ENCODE peak calls at places on chromosomes 7 and 10, in seven cellular contexts. One of them, this sample, is unnamed.

GRCh38 chr10:9621216-9621615 is 1396.5 kb upstream of the CELF2 start:
- DNase-seq in mucosa of descending colon: no peak
- DNase-seq in IMR-90: peak
- DNase-seq in Caco-2: no peak
- DNase-seq in AG04450: no peak
- DNase-seq in endodermal cell: no peak
- DNase-seq in mesothelial cell of epicardium: no peak
- DNase-seq in this sample: no peak

GRCh38 chr7:27560706-27561235 is 101.9 kb downstream of the HIBADH start:
- DNase-seq in mucosa of descending colon: no peak
- DNase-seq in IMR-90: peak
- DNase-seq in Caco-2: no peak
- DNase-seq in AG04450: peak
- DNase-seq in endodermal cell: no peak
- DNase-seq in mesothelial cell of epicardium: no peak
- DNase-seq in this sample: no peak

GRCh38 chr10:10797467-10797866 is 220.2 kb upstream of the CELF2 start:
- DNase-seq in mucosa of descending colon: no peak
- DNase-seq in IMR-90: no peak
- DNase-seq in Caco-2: no peak
- DNase-seq in AG04450: no peak
- DNase-seq in endodermal cell: peak
- DNase-seq in mesothelial cell of epicardium: no peak
- DNase-seq in this sample: no peak

GRCh38 chr10:7795605-7796004 is 7.6 kb downstream of the ATP5F1C start:
- DNase-seq in mucosa of descending colon: no peak
- DNase-seq in IMR-90: peak
- DNase-seq in Caco-2: peak
- DNase-seq in AG04450: no peak
- DNase-seq in endodermal cell: no peak
- DNase-seq in mesothelial cell of epicardium: no peak
- DNase-seq in this sample: no peak

GRCh38 chr7:114533151-114533550 is 118.5 kb downstream of the FOXP2 start:
- DNase-seq in mucosa of descending colon: no peak
- DNase-seq in IMR-90: no peak
- DNase-seq in Caco-2: no peak
- DNase-seq in AG04450: no peak
- DNase-seq in endodermal cell: no peak
- DNase-seq in mesothelial cell of epicardium: no peak
- DNase-seq in this sample: no peak

GRCh38 chr7:94436018-94436604 is 41.4 kb downstream of the COL1A2 start:
- DNase-seq in mucosa of descending colon: no peak
- DNase-seq in IMR-90: peak
- DNase-seq in Caco-2: peak
- DNase-seq in AG04450: no peak
- DNase-seq in endodermal cell: peak
- DNase-seq in mesothelial cell of epicardium: peak
- DNase-seq in this sample: peak

GRCh38 chr7:17405786-17406185 is 107.3 kb downstream of the AHR start:
- DNase-seq in mucosa of descending colon: no peak
- DNase-seq in IMR-90: peak
- DNase-seq in Caco-2: peak
- DNase-seq in AG04450: peak
- DNase-seq in endodermal cell: no peak
- DNase-seq in mesothelial cell of epicardium: no peak
- DNase-seq in this sample: no peak

GRCh38 chr7:90680496-90680895 is 84.4 kb downstream of the CDK14 start:
- DNase-seq in mucosa of descending colon: no peak
- DNase-seq in IMR-90: no peak
- DNase-seq in Caco-2: no peak
- DNase-seq in AG04450: no peak
- DNase-seq in endodermal cell: no peak
- DNase-seq in mesothelial cell of epicardium: no peak
- DNase-seq in this sample: no peak

GRCh38 chr10:119176166-119176565 is 2.4 kb downstream of the PRDX3 start:
- DNase-seq in mucosa of descending colon: no peak
- DNase-seq in IMR-90: no peak
- DNase-seq in Caco-2: no peak
- DNase-seq in AG04450: no peak
- DNase-seq in endodermal cell: no peak
- DNase-seq in mesothelial cell of epicardium: no peak
- DNase-seq in this sample: no peak

GRCh38 chr10:1002425-1003006 is 14.3 kb downstream of the GTPBP4 start:
- DNase-seq in mucosa of descending colon: no peak
- DNase-seq in IMR-90: no peak
- DNase-seq in Caco-2: no peak
- DNase-seq in AG04450: no peak
- DNase-seq in endodermal cell: no peak
- DNase-seq in mesothelial cell of epicardium: no peak
- DNase-seq in this sample: no peak

GRCh38 chr7:32428546-32428945 is 61.6 kb downstream of the LSM5 start:
- DNase-seq in mucosa of descending colon: no peak
- DNase-seq in IMR-90: no peak
- DNase-seq in Caco-2: no peak
- DNase-seq in AG04450: no peak
- DNase-seq in endodermal cell: peak
- DNase-seq in mesothelial cell of epicardium: no peak
- DNase-seq in this sample: no peak

GRCh38 chr7:80095545-80095944 is 39.1 kb upstream of the GNAI1 start:
- DNase-seq in mucosa of descending colon: no peak
- DNase-seq in IMR-90: peak
- DNase-seq in Caco-2: no peak
- DNase-seq in AG04450: no peak
- DNase-seq in endodermal cell: no peak
- DNase-seq in mesothelial cell of epicardium: no peak
- DNase-seq in this sample: no peak

GRCh38 chr7:84985073-84985784 is 201.6 kb downstream of the SEMA3D start:
- DNase-seq in mucosa of descending colon: no peak
- DNase-seq in IMR-90: peak
- DNase-seq in Caco-2: no peak
- DNase-seq in AG04450: no peak
- DNase-seq in endodermal cell: no peak
- DNase-seq in mesothelial cell of epicardium: no peak
- DNase-seq in this sample: no peak

GRCh38 chr10:26519803-26520202 is 81.7 kb downstream of the APBB1IP start:
- DNase-seq in mucosa of descending colon: no peak
- DNase-seq in IMR-90: no peak
- DNase-seq in Caco-2: no peak
- DNase-seq in AG04450: no peak
- DNase-seq in endodermal cell: no peak
- DNase-seq in mesothelial cell of epicardium: no peak
- DNase-seq in this sample: no peak

GRCh38 chr10:100598166-100598565 is 62.4 kb downstream of the HIF1AN start:
- DNase-seq in mucosa of descending colon: no peak
- DNase-seq in IMR-90: no peak
- DNase-seq in Caco-2: peak
- DNase-seq in AG04450: no peak
- DNase-seq in endodermal cell: no peak
- DNase-seq in mesothelial cell of epicardium: no peak
- DNase-seq in this sample: no peak
- TF ChIP-seq CTCF in mucosa of descending colon: no peak
- TF ChIP-seq CTCF in IMR-90: no peak
- TF ChIP-seq CTCF in Caco-2: no peak
- TF ChIP-seq CTCF in AG04450: no peak
- TF ChIP-seq CTCF in endodermal cell: no peak
- TF ChIP-seq CTCF in mesothelial cell of epicardium: no peak
- TF ChIP-seq CTCF in this sample: no peak

GRCh38 chr7:37921340-37921805 is 933 bp downstream of the EPDR1 start:
- DNase-seq in mucosa of descending colon: no peak
- DNase-seq in IMR-90: no peak
- DNase-seq in Caco-2: peak
- DNase-seq in AG04450: no peak
- DNase-seq in endodermal cell: peak
- DNase-seq in mesothelial cell of epicardium: peak
- DNase-seq in this sample: peak

GRCh38 chr7:37921876-37922275 is 1.4 kb downstream of the EPDR1 start:
- DNase-seq in mucosa of descending colon: no peak
- DNase-seq in IMR-90: no peak
- DNase-seq in Caco-2: no peak
- DNase-seq in AG04450: no peak
- DNase-seq in endodermal cell: no peak
- DNase-seq in mesothelial cell of epicardium: no peak
- DNase-seq in this sample: no peak

GRCh38 chr7:37920305-37920618 is 178 bp upstream of the EPDR1 start:
- DNase-seq in mucosa of descending colon: no peak
- DNase-seq in IMR-90: no peak
- DNase-seq in Caco-2: no peak
- DNase-seq in AG04450: no peak
- DNase-seq in endodermal cell: no peak
- DNase-seq in mesothelial cell of epicardium: no peak
- DNase-seq in this sample: no peak

GRCh38 chr7:37918526-37918925 is 1.9 kb upstream of the SFRP4 start:
- DNase-seq in mucosa of descending colon: no peak
- DNase-seq in IMR-90: no peak
- DNase-seq in Caco-2: no peak
- DNase-seq in AG04450: no peak
- DNase-seq in endodermal cell: peak
- DNase-seq in mesothelial cell of epicardium: no peak
- DNase-seq in this sample: no peak

DNA sequence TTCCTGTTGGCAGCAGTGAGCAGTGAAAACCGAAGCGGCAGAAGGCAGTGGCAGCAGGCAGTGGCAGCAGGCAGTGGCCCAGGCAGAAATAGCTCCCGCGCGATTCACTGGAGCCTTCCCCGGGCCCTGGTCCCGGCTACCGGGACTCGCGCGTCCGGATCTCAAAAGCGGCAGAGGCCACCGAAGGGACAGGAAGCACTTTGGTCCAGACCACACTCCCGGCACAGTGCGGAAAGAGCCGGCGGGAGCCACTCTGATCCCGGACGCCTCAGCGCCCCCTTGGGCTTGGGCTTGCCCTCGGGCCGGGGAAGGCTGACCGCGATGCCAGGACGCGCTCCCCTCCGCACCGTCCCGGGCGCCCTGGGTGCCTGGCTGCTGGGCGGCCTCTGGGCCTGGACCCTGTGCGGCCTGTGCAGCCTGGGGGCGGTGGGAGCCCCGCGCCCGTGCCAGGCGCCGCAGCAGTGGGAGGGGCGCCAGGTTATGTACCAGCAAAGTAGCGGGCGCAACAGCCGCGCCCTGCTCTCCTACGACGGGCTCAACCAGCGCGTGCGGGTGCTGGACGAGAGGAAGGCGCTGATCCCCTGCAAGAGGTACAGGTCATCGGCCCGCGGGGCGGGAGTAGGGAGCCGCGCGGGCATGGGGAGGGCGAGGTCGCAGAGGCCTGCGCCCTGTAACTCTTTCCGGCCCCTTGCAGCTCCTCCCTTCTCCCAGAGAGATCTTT is at the start of gene EPDR1:
- DNase-seq in mucosa of descending colon: peak
- DNase-seq in IMR-90: no peak
- DNase-seq in Caco-2: peak
- DNase-seq in AG04450: no peak
- DNase-seq in endodermal cell: peak
- DNase-seq in mesothelial cell of epicardium: peak
- DNase-seq in this sample: peak
- TF ChIP-seq CTCF in mucosa of descending colon: no peak
- TF ChIP-seq CTCF in IMR-90: no peak
- TF ChIP-seq CTCF in Caco-2: no peak
- TF ChIP-seq CTCF in AG04450: no peak
- TF ChIP-seq CTCF in endodermal cell: peak
- TF ChIP-seq CTCF in mesothelial cell of epicardium: no peak
- TF ChIP-seq CTCF in this sample: peak

GRCh38 chr10:130265542-130265941 is 129.4 kb downstream of the GLRX3 start:
- DNase-seq in mucosa of descending colon: no peak
- DNase-seq in IMR-90: no peak
- DNase-seq in Caco-2: no peak
- DNase-seq in AG04450: no peak
- DNase-seq in endodermal cell: no peak
- DNase-seq in mesothelial cell of epicardium: no peak
- DNase-seq in this sample: no peak

GRCh38 chr10:130259380-130259779 is 123.2 kb downstream of the GLRX3 start:
- DNase-seq in mucosa of descending colon: no peak
- DNase-seq in IMR-90: no peak
- DNase-seq in Caco-2: no peak
- DNase-seq in AG04450: no peak
- DNase-seq in endodermal cell: no peak
- DNase-seq in mesothelial cell of epicardium: no peak
- DNase-seq in this sample: no peak

GRCh38 chr10:130257897-130258296 is 121.7 kb downstream of the GLRX3 start:
- DNase-seq in mucosa of descending colon: no peak
- DNase-seq in IMR-90: no peak
- DNase-seq in Caco-2: no peak
- DNase-seq in AG04450: no peak
- DNase-seq in endodermal cell: no peak
- DNase-seq in mesothelial cell of epicardium: no peak
- DNase-seq in this sample: no peak

GRCh38 chr10:130261306-130261705 is 125.1 kb downstream of the GLRX3 start:
- DNase-seq in mucosa of descending colon: no peak
- DNase-seq in IMR-90: no peak
- DNase-seq in Caco-2: no peak
- DNase-seq in AG04450: no peak
- DNase-seq in endodermal cell: no peak
- DNase-seq in mesothelial cell of epicardium: no peak
- DNase-seq in this sample: no peak

GRCh38 chr10:130261766-130262165 is 125.6 kb downstream of the GLRX3 start:
- DNase-seq in mucosa of descending colon: no peak
- DNase-seq in IMR-90: no peak
- DNase-seq in Caco-2: no peak
- DNase-seq in AG04450: no peak
- DNase-seq in endodermal cell: no peak
- DNase-seq in mesothelial cell of epicardium: no peak
- DNase-seq in this sample: no peak
- TF ChIP-seq CTCF in mucosa of descending colon: no peak
- TF ChIP-seq CTCF in IMR-90: no peak
- TF ChIP-seq CTCF in Caco-2: no peak
- TF ChIP-seq CTCF in AG04450: no peak
- TF ChIP-seq CTCF in endodermal cell: no peak
- TF ChIP-seq CTCF in mesothelial cell of epicardium: no peak
- TF ChIP-seq CTCF in this sample: no peak

GRCh38 chr10:124916585-124917167 is 25.2 kb upstream of the ZRANB1 start:
- DNase-seq in mucosa of descending colon: peak
- DNase-seq in IMR-90: peak
- DNase-seq in Caco-2: peak
- DNase-seq in AG04450: peak
- DNase-seq in endodermal cell: peak
- DNase-seq in mesothelial cell of epicardium: peak
- DNase-seq in this sample: peak
- TF ChIP-seq CTCF in mucosa of descending colon: no peak
- TF ChIP-seq CTCF in IMR-90: no peak
- TF ChIP-seq CTCF in Caco-2: no peak
- TF ChIP-seq CTCF in AG04450: no peak
- TF ChIP-seq CTCF in endodermal cell: no peak
- TF ChIP-seq CTCF in mesothelial cell of epicardium: no peak
- TF ChIP-seq CTCF in this sample: no peak

This sample was measured in progenitor cell of endocrine pancreas.